ENCODE peak calls at places on chromosomes 4 and X, in six cellular contexts. Q, N, R, A, L and G are unnamed samples.

GRCh38 chr4:81436928-81437327 is 34.8 kb downstream of the RASGEF1B start:
- DNase-seq in Q (no peak), N (no peak), R (no peak), A (no peak), L (no peak), G (no peak)

GRCh38 chr4:54054501-54054900 is 9.9 kb downstream of the CHIC2 start:
- DNase-seq in Q (no peak), N (no peak), R (no peak), A (no peak), L (no peak), G (no peak)

GRCh38 chr4:6464842-6465588 is 7.4 kb downstream of the PPP2R2C start:
- DNase-seq in Q (no peak), N (peak), R (no peak), A (peak), L (peak), G (no peak)

GRCh38 chrX:150405576-150405975 is 42.5 kb downstream of the MAMLD1 start:
- DNase-seq in Q (no peak), N (no peak), R (peak), A (peak), L (peak), G (no peak)

GRCh38 chr4:63777571-63777970 is 631.7 kb downstream of the TECRL start:
- DNase-seq in Q (no peak), N (no peak), R (no peak), A (no peak), L (no peak), G (no peak)

GRCh38 chr4:56681158-56681848 is at the start of gene HOPX:
- DNase-seq in Q (no peak), N (peak), R (no peak), A (peak), L (no peak), G (no peak)

GRCh38 chrX:117653396-117653795 is 463.2 kb downstream of the KLHL13 start:
- DNase-seq in Q (no peak), N (no peak), R (no peak), A (no peak), L (no peak), G (no peak)

GRCh38 chr4:2762048-2762447 is 5.9 kb upstream of the TNIP2 start:
- DNase-seq in Q (no peak), N (no peak), R (no peak), A (peak), L (no peak), G (peak)

GRCh38 chr4:1205641-1206298 is 33.4 kb upstream of the SPON2 start:
- DNase-seq in Q (no peak), N (peak), R (peak), A (peak), L (no peak), G (no peak)

GRCh38 chr4:156137971-156138581 is 184.4 kb upstream of the CTSO start:
- DNase-seq in Q (no peak), N (no peak), R (no peak), A (no peak), L (no peak), G (no peak)

GRCh38 chr4:82776925-82777542 is 21.6 kb downstream of the SCD5 start:
- DNase-seq in Q (no peak), N (no peak), R (no peak), A (peak), L (no peak), G (no peak)

GRCh38 chr4:101730291-101731117 is 60.0 kb upstream of the BANK1 start:
- DNase-seq in Q (peak), N (peak), R (peak), A (peak), L (peak), G (peak)

GRCh38 chr4:100294356-100294755 is 104.1 kb upstream of the DDIT4L start:
- DNase-seq in Q (no peak), N (no peak), R (no peak), A (no peak), L (no peak), G (no peak)

GRCh38 chrX:22383988-22384387 is 111.3 kb downstream of the CBLL2 start:
- DNase-seq in Q (no peak), N (no peak), R (no peak), A (no peak), L (no peak), G (no peak)

GRCh38 chr4:101031971-101032370 is 315.4 kb downstream of the PPP3CA start:
- DNase-seq in Q (no peak), N (no peak), R (no peak), A (peak), L (no peak), G (no peak)

GRCh38 chr4:24642941-24643628 is 58.7 kb upstream of the DHX15 start:
- DNase-seq in Q (no peak), N (no peak), R (no peak), A (no peak), L (peak), G (no peak)

GRCh38 chrX:13029341-13029740 is 15.1 kb downstream of the FAM9C start:
- DNase-seq in Q (peak), N (peak), R (peak), A (peak), L (peak), G (peak)

GRCh38 chr4:7416745-7417432 is 17.8 kb downstream of the PSAPL1 start:
- DNase-seq in Q (no peak), N (no peak), R (no peak), A (peak), L (no peak), G (no peak)

GRCh38 chrX:2495595-2495994 is 5.2 kb downstream of the DHRSX start:
- DNase-seq in Q (peak), N (no peak), R (no peak), A (peak), L (no peak), G (no peak)

GRCh38 chrX:147476008-147476407 is 435.7 kb upstream of the FMR1 start:
- DNase-seq in Q (no peak), N (no peak), R (peak), A (peak), L (no peak), G (no peak)

GRCh38 chrX:107776649-107777535 is 641 bp upstream of the NCBP2L start:
- DNase-seq in Q (peak), N (peak), R (peak), A (peak), L (peak), G (peak)
- H3K27ac ChIP-seq in Q (peak), N (peak), R (peak), A (no peak), L (peak), G (peak)

DNA sequence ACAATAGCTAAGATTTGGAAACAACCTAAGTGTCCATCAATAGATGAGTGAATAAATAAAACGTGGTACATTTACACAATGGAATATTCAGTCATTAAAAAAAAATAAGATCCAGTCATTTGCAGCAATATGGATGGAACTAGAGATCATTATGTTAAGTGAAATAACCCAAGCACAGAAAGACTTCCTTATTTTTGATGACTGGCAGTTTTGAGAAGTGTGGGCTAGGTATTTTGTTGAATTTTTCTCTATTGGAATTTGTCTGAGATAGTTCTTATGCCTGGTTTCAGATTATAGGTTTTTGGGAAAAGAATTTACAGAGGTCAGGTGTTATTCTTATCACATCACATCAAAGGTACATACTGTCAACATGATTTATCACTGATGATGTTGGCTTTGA is 293.8 kb upstream of the ARSJ start:
- DNase-seq in Q (no peak), N (no peak), R (no peak), A (no peak), L (no peak), G (no peak)
- H3K27ac ChIP-seq in Q (no peak), N (no peak), R (no peak), A (no peak), L (no peak), G (no peak)

DNA sequence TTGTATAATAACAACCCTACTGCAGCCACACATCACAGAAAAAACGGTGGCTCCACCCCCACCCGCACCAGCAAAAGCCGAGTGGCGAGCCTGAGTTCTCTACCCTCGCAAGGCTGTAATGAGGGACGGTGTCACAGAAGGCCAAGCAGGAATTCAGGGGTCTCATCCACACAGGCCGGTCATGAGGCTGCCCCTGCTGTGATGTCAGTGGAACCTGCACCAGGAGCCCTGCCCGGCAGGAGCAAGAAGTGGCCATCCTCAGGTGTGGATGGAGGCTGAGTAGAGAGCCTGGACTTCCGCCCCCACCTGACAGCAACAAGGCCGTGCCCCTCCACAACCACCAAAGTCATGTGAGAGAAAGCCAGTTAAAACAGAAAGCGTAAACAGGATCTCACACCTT is 20.6 kb downstream of the LYAR start:
- DNase-seq in Q (no peak), N (no peak), R (no peak), A (no peak), L (no peak), G (no peak)
- H3K27ac ChIP-seq in Q (no peak), N (no peak), R (no peak), A (no peak), L (no peak), G (no peak)

DNA sequence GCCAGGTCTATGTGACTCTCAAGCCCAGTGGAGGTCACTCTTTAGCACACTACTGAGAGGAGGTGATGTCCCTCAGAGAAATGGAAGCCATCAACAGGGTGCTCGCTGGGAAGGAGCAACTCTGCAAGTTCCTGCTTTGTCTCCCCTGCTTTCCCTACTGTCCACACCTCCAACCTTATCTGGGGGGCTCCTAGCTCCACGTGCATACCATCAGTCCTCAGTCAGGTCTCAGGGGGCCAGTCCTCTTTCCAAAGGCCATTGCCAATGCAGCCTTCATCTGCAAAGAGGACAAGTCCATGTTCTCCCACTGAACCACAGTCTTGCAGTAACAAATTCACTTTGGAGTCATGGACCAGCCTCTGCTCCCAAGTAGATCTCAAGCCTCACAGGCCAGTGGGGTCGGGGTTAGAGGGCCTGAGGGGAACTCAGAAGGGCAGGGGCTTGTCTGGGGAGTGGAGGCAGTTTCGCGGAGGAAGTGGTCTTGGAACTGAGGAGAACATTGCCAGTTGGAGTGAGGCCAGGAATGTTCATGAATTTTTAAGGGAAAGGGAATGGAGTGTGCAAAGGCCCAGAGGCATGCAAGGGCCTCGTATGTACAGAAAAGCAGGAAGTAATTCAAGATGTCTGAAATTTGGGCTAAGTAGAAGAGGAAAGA is 9.0 kb downstream of the RTL5 start:
- DNase-seq in Q (no peak), N (no peak), R (no peak), A (peak), L (no peak), G (no peak)
- H3K27ac ChIP-seq in Q (no peak), N (peak), R (no peak), A (no peak), L (no peak), G (no peak)

GRCh38 chr4:4328206-4328605 is 38.2 kb downstream of the ZBTB49 start:
- DNase-seq in Q (no peak), N (no peak), R (no peak), A (no peak), L (no peak), G (no peak)
- H3K27ac ChIP-seq in Q (no peak), N (no peak), R (no peak), A (no peak), L (no peak), G (no peak)

DNA sequence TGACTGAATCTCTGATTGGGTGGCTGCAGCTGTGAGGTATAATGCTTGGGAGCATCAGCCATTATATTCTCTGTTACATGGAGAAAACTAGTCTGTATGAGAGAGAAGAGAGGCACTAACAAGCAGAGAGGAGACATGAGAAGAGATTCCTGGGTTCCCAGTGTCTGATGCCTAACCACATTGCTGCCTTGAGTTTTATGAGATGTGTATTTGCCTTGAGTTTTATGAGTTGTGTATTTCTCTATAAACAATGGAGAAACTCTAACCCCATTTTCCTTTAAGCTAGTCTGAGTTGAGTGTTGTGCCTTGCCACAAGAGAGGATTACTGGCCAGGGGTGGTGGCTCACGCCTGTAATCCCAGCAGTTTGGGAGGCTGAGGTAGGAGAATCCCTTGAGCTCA is 208.1 kb downstream of the BCOR start:
- DNase-seq in Q (no peak), N (no peak), R (no peak), A (no peak), L (no peak), G (no peak)
- H3K27ac ChIP-seq in Q (no peak), N (no peak), R (no peak), A (no peak), L (no peak), G (no peak)

GRCh38 chr4:17995165-17995564 is 26.4 kb downstream of the LCORL start:
- DNase-seq in Q (no peak), N (no peak), R (no peak), A (no peak), L (no peak), G (no peak)

GRCh38 chr4:17997129-17997528 is 24.4 kb downstream of the LCORL start:
- DNase-seq in Q (no peak), N (no peak), R (no peak), A (no peak), L (no peak), G (no peak)
- H3K27ac ChIP-seq in Q (no peak), N (no peak), R (no peak), A (no peak), L (no peak), G (no peak)

DNA sequence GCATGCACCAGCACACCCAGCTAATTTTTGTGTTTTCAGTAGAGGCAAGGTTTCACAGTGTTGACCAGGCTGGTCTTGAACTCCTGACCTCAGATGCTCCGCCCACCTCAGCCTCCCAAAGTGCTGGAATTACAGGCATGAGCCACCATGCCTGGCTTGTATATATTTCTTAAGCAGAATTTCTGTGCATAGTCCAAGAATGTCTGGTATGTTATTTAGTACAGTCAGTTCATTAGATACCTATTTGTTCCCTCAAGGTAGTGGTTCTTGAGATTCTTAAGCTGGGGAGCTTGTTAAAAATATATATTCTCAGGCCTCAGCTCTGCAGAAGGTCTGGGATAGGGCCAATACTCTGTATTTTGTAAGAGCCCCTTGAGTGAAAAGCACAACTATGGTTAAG is 4.6 kb upstream of the SERTM2 start:
- DNase-seq in Q (no peak), N (no peak), R (no peak), A (no peak), L (no peak), G (no peak)
- H3K27ac ChIP-seq in Q (no peak), N (no peak), R (no peak), A (no peak), L (no peak), G (no peak)